ENCODE peak calls at places on chromosomes 6 and 20, in ten cellular contexts. Y is B cell; J is HEK293T; C is HT-29; I is transverse colon; N is stimulated activated CD4-positive, alpha-beta T cell treated with anti-CD3 and anti-CD28 coated beads, Interleukin-1b, Interleukin-23, amount 100 ng/mL, for 48 hours; B is AG09319; Z is SIG-M5; H is NCI-H460; E is activated T-cell treated with anti-CD3 and anti-CD28 coated beads for 1 hour. M is an unnamed sample.
A peak's percentile ranks its signal among the peaks of the same experiment; 100 is the strongest.

GRCh38 chr20:2815242-2815900 is 584 bp downstream of the C20orf141 start:
- DNase-seq in Z (no peak), C (no peak), B (no peak), H (no peak), Y (peak; percentile 12), E (no peak), J (no peak), N (no peak), I (no peak), M (no peak)

GRCh38 chr6:24827162-24827561 is 28.4 kb upstream of the ARMH2 start:
- DNase-seq in H (no peak), J (no peak), Y (no peak), I (no peak), E (no peak), N (no peak), B (no peak), Z (no peak), C (peak; percentile 41), M (peak; percentile 20)

GRCh38 chr6:138824482-138825134 is 28.7 kb downstream of the ECT2L start:
- DNase-seq in J (no peak), I (no peak), E (no peak), H (no peak), B (no peak), N (peak; percentile 41), Y (no peak), C (no peak), Z (no peak), M (no peak)

GRCh38 chr20:57389695-57390603 is 1.2 kb upstream of the RBM38 start:
- DNase-seq in I (peak; percentile 48), J (no peak), Y (peak; percentile 79), E (no peak), N (peak; percentile 72), H (no peak), C (no peak), Z (no peak), B (no peak), M (no peak)

GRCh38 chr6:133062702-133063319 is 178.3 kb upstream of the EYA4 start:
- DNase-seq in J (no peak), C (no peak), N (no peak), Z (no peak), I (no peak), B (no peak), E (no peak), Y (no peak), H (no peak), M (no peak)

GRCh38 chr6:151842816-151843215 is 35.3 kb downstream of the ESR1 start:
- DNase-seq in Z (no peak), I (no peak), B (no peak), N (no peak), Y (no peak), H (no peak), C (no peak), E (no peak), J (no peak), M (no peak)

GRCh38 chr6:6749791-6750434 is 161.4 kb downstream of the LY86 start:
- DNase-seq in B (peak; percentile 25), I (peak; percentile 72), C (peak; percentile 60), J (no peak), N (peak; percentile 66), Z (peak; percentile 21), Y (no peak), H (peak; percentile 73), E (peak; percentile 14), M (peak; percentile 78)

GRCh38 chr6:31122803-31123706 is 2.8 kb upstream of the CDSN start:
- DNase-seq in N (no peak), I (no peak), H (peak; percentile 54), B (no peak), C (peak; percentile 88), Y (no peak), Z (no peak), E (no peak), J (no peak), M (peak; percentile 98)

GRCh38 chr20:38806855-38807655 is 1.6 kb downstream of the PPP1R16B start:
- DNase-seq in H (no peak), C (no peak), E (peak; percentile 13), B (no peak), Z (no peak), Y (peak; percentile 57), J (no peak), I (peak; percentile 36), N (peak; percentile 24), M (no peak)

GRCh38 chr6:169577974-169578373 is 123.9 kb downstream of the WDR27 start:
- DNase-seq in Y (no peak), J (no peak), C (no peak), I (no peak), Z (no peak), E (no peak), N (no peak), B (no peak), H (no peak), M (no peak)

GRCh38 chr6:140774080-140774505 is 1358.6 kb upstream of the GJE1 start:
- DNase-seq in C (no peak), E (no peak), H (peak; percentile 15), B (peak; percentile 15), Z (no peak), Y (no peak), I (no peak), N (no peak), J (peak; percentile 9), M (peak; percentile 60)

GRCh38 chr6:27591660-27592059 is 118.8 kb upstream of the ZNF184 start:
- DNase-seq in N (no peak), I (no peak), Z (no peak), B (no peak), C (peak; percentile 67), J (no peak), H (peak; percentile 53), Y (no peak), E (no peak), M (peak; percentile 67)

GRCh38 chr6:43216200-43216599 is 13.1 kb downstream of the DNPH1 start:
- DNase-seq in E (no peak), Y (no peak), N (no peak), Z (no peak), C (no peak), I (no peak), B (no peak), J (no peak), H (no peak), M (no peak)

GRCh38 chr6:80976336-80976735 is 776.1 kb downstream of the TENT5A start:
- DNase-seq in B (no peak), E (no peak), I (no peak), Y (no peak), H (no peak), N (no peak), C (no peak), J (no peak), Z (no peak), M (no peak)

GRCh38 chr6:328184-328670 is 35.9 kb downstream of the DUSP22 start:
- DNase-seq in Y (no peak), N (peak; percentile 26), B (peak; percentile 56), E (no peak), C (no peak), Z (no peak), I (peak; percentile 79), J (no peak), H (peak; percentile 61), M (no peak)

GRCh38 chr6:28011716-28012115 is 54.7 kb downstream of the OR2B6 start:
- DNase-seq in H (no peak), C (no peak), B (no peak), Z (no peak), Y (no peak), N (no peak), E (no peak), J (no peak), I (no peak), M (peak; percentile 77)

GRCh38 chr6:121652726-121653623 is 217.5 kb downstream of the GJA1 start:
- DNase-seq in B (peak; percentile 78), I (peak; percentile 8), Z (peak; percentile 3), C (no peak), H (peak; percentile 50), J (no peak), E (no peak), N (no peak), Y (no peak), M (peak; percentile 8)

GRCh38 chr6:168333039-168333438 is 13.5 kb upstream of the DACT2 start:
- DNase-seq in Z (no peak), B (no peak), Y (no peak), C (peak; percentile 39), H (no peak), J (peak; percentile 78), E (no peak), N (no peak), I (peak; percentile 53), M (no peak)

M was measured in Caki2.